ENCODE peak calls at places on chromosome 19, in nine cellular contexts. F, K, Z, M, P, B, W, T and O are unnamed samples.

GRCh38 chr19:47697863-47698609 is 15.2 kb upstream of the EHD2 start:
- DNase-seq in F (no peak), K (peak), Z (peak), M (peak), P (peak), B (peak), W (peak), T (peak), O (peak)

GRCh38 chr19:49488046-49488862 is 846 bp downstream of the RPL13A start:
- DNase-seq in F (no peak), K (no peak), Z (no peak), M (no peak), P (no peak), B (no peak), W (peak), T (no peak), O (no peak)

GRCh38 chr19:32224371-32225244 is 120.8 kb upstream of the ZNF507 start:
- DNase-seq in F (no peak), K (no peak), Z (peak), M (peak), P (peak), B (no peak), W (peak), T (peak), O (peak)

GRCh38 chr19:41427647-41428480 is 690 bp upstream of the B3GNT8 start:
- DNase-seq in F (no peak), K (no peak), Z (no peak), M (no peak), P (peak), B (no peak), W (no peak), T (no peak), O (peak)

GRCh38 chr19:27691991-27692390 is 1521.0 kb downstream of the UQCRFS1 start:
- DNase-seq in F (no peak), K (no peak), Z (no peak), M (no peak), P (no peak), B (no peak), W (no peak), T (no peak), O (no peak)

GRCh38 chr19:58243351-58243750 is 14.6 kb downstream of the ZNF544 start:
- DNase-seq in F (no peak), K (no peak), Z (no peak), M (no peak), P (no peak), B (no peak), W (no peak), T (no peak), O (no peak)

GRCh38 chr19:47269596-47269995 is 5.1 kb upstream of the INAFM1 start:
- DNase-seq in F (no peak), K (no peak), Z (no peak), M (no peak), P (no peak), B (no peak), W (no peak), T (no peak), O (no peak)

GRCh38 chr19:35267818-35268545 is 780 bp upstream of the USF2 start:
- DNase-seq in F (peak), K (no peak), Z (peak), M (peak), P (peak), B (peak), W (peak), T (peak), O (peak)

GRCh38 chr19:49896863-49897621 is at the start of gene IL4I1:
- DNase-seq in F (no peak), K (no peak), Z (no peak), M (peak), P (peak), B (no peak), W (no peak), T (no peak), O (no peak)

GRCh38 chr19:11291991-11292390 is 4.0 kb upstream of the TSPAN16 start:
- DNase-seq in F (no peak), K (no peak), Z (no peak), M (no peak), P (no peak), B (no peak), W (no peak), T (no peak), O (no peak)

GRCh38 chr19:12757544-12758274 is 6.1 kb downstream of the BEST2 start:
- DNase-seq in F (peak), K (no peak), Z (peak), M (no peak), P (peak), B (peak), W (peak), T (peak), O (peak)

GRCh38 chr19:41366089-41366488 is 2.1 kb upstream of the B9D2 start:
- DNase-seq in F (no peak), K (no peak), Z (no peak), M (no peak), P (no peak), B (no peak), W (peak), T (no peak), O (no peak)

GRCh38 chr19:28883241-28883693 is 329.7 kb downstream of the UQCRFS1 start:
- DNase-seq in F (no peak), K (no peak), Z (no peak), M (no peak), P (no peak), B (no peak), W (no peak), T (no peak), O (no peak)

GRCh38 chr19:17671906-17672305 is 16.2 kb downstream of the UNC13A start:
- DNase-seq in F (no peak), K (no peak), Z (peak), M (no peak), P (peak), B (peak), W (peak), T (peak), O (no peak)